ENCODE peak calls at places on chromosomes 5 and 9, in six cellular contexts. H is adrenal gland; A is epithelial cell of esophagus; T is body of pancreas; E is fibroblast of lung; Z is CD8-positive, alpha-beta memory T cell. K is an unnamed sample.

GRCh38 chr9:130341128-130341527 is 75.6 kb downstream of the HMCN2 start:
- DNase-seq in Z (no peak), A (no peak), E (no peak), H (no peak), T (no peak), K (no peak)

GRCh38 chr9:76521906-76522305 is 62.9 kb downstream of the GCNT1 start:
- DNase-seq in E (no peak), Z (no peak), A (no peak), T (no peak), H (no peak), K (no peak)

GRCh38 chr9:133359420-133360175 is 3.2 kb downstream of the SURF2 start:
- DNase-seq in A (no peak), T (no peak), Z (no peak), H (no peak), E (no peak), K (no peak)

GRCh38 chr9:130117816-130118632 is 54.2 kb upstream of the NCS1 start:
- DNase-seq in H (peak; percentile 74), A (peak; percentile 47), Z (no peak), T (no peak), E (peak; percentile 61), K (no peak)

GRCh38 chr9:113446323-113446740 is 17.2 kb upstream of the RGS3 start:
- DNase-seq in E (peak; percentile 71), Z (peak; percentile 40), A (peak; percentile 55), H (no peak), T (no peak), K (no peak)

GRCh38 chr9:87964826-87965225 is 9.5 kb downstream of the CDK20 start:
- DNase-seq in A (no peak), Z (no peak), E (no peak), T (no peak), H (no peak), K (no peak)

GRCh38 chr5:141783599-141784296 is 94.5 kb downstream of the PCDH1 start:
- DNase-seq in T (no peak), E (no peak), Z (no peak), A (peak; percentile 92), H (no peak), K (peak; percentile 57)

GRCh38 chr9:2241875-2242741 is 227.0 kb downstream of the SMARCA2 start:
- DNase-seq in A (peak; percentile 94), E (peak; percentile 95), H (peak; percentile 86), Z (peak; percentile 29), T (peak; percentile 86), K (peak; percentile 5)

GRCh38 chr9:87271696-87272477 is 225.8 kb upstream of the DAPK1 start:
- DNase-seq in Z (no peak), H (no peak), T (no peak), A (no peak), E (no peak), K (no peak)

GRCh38 chr9:137410891-137411249 is 12.1 kb downstream of the EXD3 start:
- DNase-seq in E (no peak), T (no peak), H (no peak), Z (no peak), A (no peak), K (no peak)

GRCh38 chr5:67196537-67197059 is at the start of gene CD180:
- DNase-seq in Z (no peak), T (no peak), E (no peak), H (no peak), A (no peak), K (no peak)

GRCh38 chr9:84542554-84542953 is 127.0 kb upstream of the NTRK2 start:
- DNase-seq in A (no peak), H (no peak), E (no peak), Z (no peak), T (no peak), K (no peak)

DNA sequence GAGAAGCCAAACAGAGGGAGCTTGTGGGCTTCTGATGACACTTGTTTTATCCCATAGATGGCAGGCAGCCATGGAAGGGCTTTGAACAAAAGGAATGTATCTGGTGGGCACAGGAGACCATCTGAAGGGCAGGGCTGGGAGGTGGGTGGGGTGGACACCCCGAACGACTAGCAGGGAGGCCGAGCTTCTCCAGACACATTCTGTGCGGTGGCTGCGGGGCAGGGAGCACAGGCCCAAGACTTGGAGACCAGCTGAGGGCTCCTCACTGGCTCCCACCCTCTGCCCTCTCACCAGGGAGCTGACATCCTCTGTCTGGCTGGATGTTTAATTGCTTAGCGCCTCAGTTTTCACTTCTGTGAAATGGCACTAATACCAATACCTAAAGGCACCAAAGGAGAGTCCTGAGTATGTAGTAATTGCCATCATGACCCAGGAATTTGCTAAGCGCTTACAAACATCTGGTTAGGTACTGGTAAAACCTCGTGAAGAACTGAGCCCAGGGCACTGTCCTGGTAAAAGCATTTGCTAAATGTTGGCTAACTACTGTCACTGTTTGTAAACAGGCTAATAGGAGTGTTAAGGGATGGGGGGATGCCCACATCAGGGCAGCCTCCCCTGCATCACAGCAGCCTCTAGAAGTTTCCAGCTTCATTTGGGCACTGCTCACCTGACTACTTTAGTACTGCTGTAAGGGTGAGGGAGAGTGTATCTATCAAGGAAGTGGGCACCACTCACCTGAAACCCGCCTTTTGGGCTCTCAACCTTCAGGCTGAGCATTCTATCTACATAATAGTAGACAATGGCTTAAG is 2.1 kb upstream of the PHF2 start:
- DNase-seq in A (no peak), Z (no peak), H (peak; percentile 24), T (no peak), E (no peak), K (no peak)
- H3K4me3 ChIP-seq in A (no peak overlapping the region), Z (no peak overlapping the region), H (no peak overlapping the region), T (no peak overlapping the region), E (no peak overlapping the region), K (no peak overlapping the region)

GRCh38 chr5:157549283-157549629 is 26.3 kb downstream of the ADAM19 start:
- DNase-seq in H (no peak), Z (no peak), A (no peak), E (no peak), T (no peak), K (no peak)
- H3K4me3 ChIP-seq in H (no peak overlapping the region), Z (no peak overlapping the region), A (no peak overlapping the region), E (no peak overlapping the region), T (no peak overlapping the region), K (no peak overlapping the region)

DNA sequence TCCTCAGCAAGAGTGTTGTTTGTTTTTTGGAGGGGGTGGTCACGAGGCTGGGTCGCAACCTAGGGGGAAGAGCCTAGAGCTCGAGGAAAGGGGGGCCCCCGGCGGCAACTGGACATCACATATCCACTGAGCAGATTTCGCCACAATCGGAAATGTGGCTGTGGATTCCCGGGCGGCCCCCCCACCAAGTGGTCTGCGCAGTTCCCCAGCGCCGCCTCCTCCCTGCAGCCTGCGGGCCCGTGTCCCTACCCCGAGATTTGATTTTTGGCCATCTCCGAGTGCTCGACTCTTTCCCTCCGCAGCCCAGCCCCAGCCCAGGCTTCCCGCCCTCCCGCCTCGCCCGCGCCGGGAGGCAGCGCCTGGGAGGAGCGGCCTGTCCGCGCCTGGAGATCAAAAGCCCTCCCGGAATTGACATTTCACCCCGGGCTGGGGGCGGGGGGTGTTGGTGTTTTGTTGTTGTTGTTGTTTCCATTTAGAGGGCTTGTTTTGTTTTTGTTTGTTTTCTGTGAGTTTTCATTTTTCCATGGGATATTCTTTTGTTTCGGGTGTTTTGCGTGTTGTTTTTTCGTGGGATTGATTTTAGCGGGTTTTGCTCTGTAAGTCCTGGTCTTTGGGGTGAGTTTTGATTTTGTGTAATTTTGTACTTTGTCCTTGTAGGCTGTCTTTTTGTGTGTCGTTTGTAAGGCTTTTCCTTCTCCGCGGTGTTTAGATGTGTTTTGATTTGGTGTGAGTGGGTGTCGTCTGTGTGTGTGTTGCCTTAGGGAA is 1.6 kb upstream of the PAX5 start:
- DNase-seq in T (no peak), E (peak; percentile 42), H (no peak), A (no peak), Z (no peak), K (no peak)
- H3K4me3 ChIP-seq in T (no peak overlapping the region), E (no peak overlapping the region), H (no peak overlapping the region), A (no peak overlapping the region), Z (peak overlapping the region; percentile 84), K (no peak overlapping the region)

DNA sequence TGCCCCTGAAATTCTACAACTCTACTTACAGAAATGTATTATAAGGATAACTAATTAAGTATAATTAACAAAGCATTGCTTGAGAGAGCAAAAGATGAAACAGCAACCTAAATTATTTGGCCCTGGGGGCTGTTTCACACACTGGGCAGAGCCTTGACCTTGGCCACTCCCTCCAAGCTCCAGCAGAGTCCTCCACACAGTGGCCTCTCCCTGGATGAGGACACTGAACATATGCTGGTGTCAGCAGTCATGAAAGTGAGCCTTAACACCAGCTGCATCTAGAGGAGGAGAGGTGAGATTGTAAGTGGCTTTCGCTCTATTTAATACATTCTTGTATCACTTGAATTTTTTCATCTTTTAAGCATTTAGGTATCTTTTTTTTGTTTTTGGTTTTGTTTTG is 23.3 kb upstream of the ZDHHC12 start:
- DNase-seq in Z (no peak), A (no peak), E (no peak), T (no peak), H (no peak), K (no peak)
- H3K4me3 ChIP-seq in Z (no peak overlapping the region), A (no peak overlapping the region), E (no peak overlapping the region), T (no peak overlapping the region), H (no peak overlapping the region), K (no peak overlapping the region)

DNA sequence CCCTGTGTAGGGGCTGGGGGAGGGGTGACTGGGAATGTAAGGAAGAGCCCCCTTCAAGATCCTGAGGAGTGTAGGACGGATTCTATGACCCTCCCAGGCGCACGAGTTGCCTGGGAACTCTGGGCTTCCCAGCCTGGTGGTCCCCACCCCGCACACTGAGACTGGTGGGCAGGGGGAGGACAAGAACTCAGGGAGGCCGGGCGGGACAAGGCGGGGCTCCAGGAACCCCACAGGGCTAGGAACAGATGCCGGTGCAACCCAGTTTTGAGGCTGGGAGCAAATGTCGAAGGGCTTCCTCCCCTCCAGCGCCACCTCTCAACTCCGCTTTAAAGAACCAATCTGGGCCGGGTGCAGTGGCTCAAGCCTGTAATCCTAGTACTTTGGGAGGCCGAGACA is 1.3 kb upstream of the VDAC1 start:
- DNase-seq in Z (no peak), A (no peak), T (no peak), H (no peak), E (no peak), K (no peak)
- H3K4me3 ChIP-seq in Z (no peak overlapping the region), A (no peak overlapping the region), T (no peak overlapping the region), H (no peak overlapping the region), E (no peak overlapping the region), K (peak overlapping the region; percentile 93)

K was measured in keratinocyte.